ENCODE peak calls at places on chromosomes 6 and 20, in five cellular contexts. One of them, this sample, is unnamed.

GRCh38 chr6:97095466-97095865 is 170.9 kb downstream of the KLHL32 start:
- DNase-seq in MM.1S: no peak
- DNase-seq in HCT116: no peak
- DNase-seq in neural progenitor cell: no peak
- DNase-seq in PC-3: peak
- DNase-seq in this sample: peak

GRCh38 chr6:3748208-3748701 is 3.3 kb downstream of the PXDC1 start:
- DNase-seq in MM.1S: peak
- DNase-seq in HCT116: peak
- DNase-seq in PC-3: peak
- DNase-seq in neural progenitor cell: peak
- DNase-seq in this sample: peak

GRCh38 chr20:50562262-50562701 is 52.1 kb downstream of the PTPN1 start:
- DNase-seq in PC-3: no peak
- DNase-seq in neural progenitor cell: no peak
- DNase-seq in MM.1S: no peak
- DNase-seq in HCT116: no peak
- DNase-seq in this sample: no peak

GRCh38 chr20:6277661-6278060 is 154.8 kb upstream of the FERMT1 start:
- DNase-seq in HCT116: no peak
- DNase-seq in MM.1S: no peak
- DNase-seq in neural progenitor cell: no peak
- DNase-seq in PC-3: no peak
- DNase-seq in this sample: no peak

GRCh38 chr6:4074478-4075235 is 4.3 kb downstream of the FAM217A start:
- DNase-seq in MM.1S: no peak
- DNase-seq in PC-3: no peak
- DNase-seq in neural progenitor cell: no peak
- DNase-seq in HCT116: no peak
- DNase-seq in this sample: no peak

GRCh38 chr6:87784690-87785089 is 82.7 kb upstream of the AKIRIN2 start:
- DNase-seq in MM.1S: no peak
- DNase-seq in HCT116: no peak
- DNase-seq in neural progenitor cell: no peak
- DNase-seq in PC-3: no peak
- DNase-seq in this sample: no peak

GRCh38 chr6:5422321-5422915 is 161.1 kb downstream of the FARS2 start:
- DNase-seq in neural progenitor cell: peak
- DNase-seq in HCT116: peak
- DNase-seq in PC-3: peak
- DNase-seq in MM.1S: no peak
- DNase-seq in this sample: peak

GRCh38 chr6:163529605-163530004 is 115.1 kb downstream of the QKI start:
- DNase-seq in HCT116: no peak
- DNase-seq in PC-3: peak
- DNase-seq in neural progenitor cell: no peak
- DNase-seq in MM.1S: no peak
- DNase-seq in this sample: peak

GRCh38 chr20:17518339-17519052 is 12.7 kb downstream of the BFSP1 start:
- DNase-seq in MM.1S: no peak
- DNase-seq in neural progenitor cell: peak
- DNase-seq in HCT116: no peak
- DNase-seq in PC-3: no peak
- DNase-seq in this sample: peak

GRCh38 chr20:23349338-23350006 is 1.1 kb upstream of the NXT1 start:
- DNase-seq in neural progenitor cell: peak
- DNase-seq in MM.1S: no peak
- DNase-seq in HCT116: no peak
- DNase-seq in PC-3: peak
- DNase-seq in this sample: no peak

GRCh38 chr6:144689503-144690040 is 404.4 kb downstream of the UTRN start:
- DNase-seq in PC-3: no peak
- DNase-seq in MM.1S: no peak
- DNase-seq in neural progenitor cell: no peak
- DNase-seq in HCT116: no peak
- DNase-seq in this sample: no peak

GRCh38 chr6:162750776-162751175 is 23.0 kb downstream of the PACRG start:
- DNase-seq in HCT116: no peak
- DNase-seq in PC-3: peak
- DNase-seq in neural progenitor cell: no peak
- DNase-seq in MM.1S: no peak
- DNase-seq in this sample: peak

GRCh38 chr20:5040345-5040744 is 39.0 kb upstream of the SLC23A2 start:
- DNase-seq in neural progenitor cell: no peak
- DNase-seq in MM.1S: no peak
- DNase-seq in PC-3: no peak
- DNase-seq in HCT116: no peak
- DNase-seq in this sample: no peak

GRCh38 chr6:148840256-148840655 is 93.4 kb downstream of the UST start:
- DNase-seq in PC-3: peak
- DNase-seq in HCT116: no peak
- DNase-seq in neural progenitor cell: no peak
- DNase-seq in MM.1S: no peak
- DNase-seq in this sample: no peak

GRCh38 chr6:148837941-148838340 is 91.1 kb downstream of the UST start:
- DNase-seq in MM.1S: no peak
- DNase-seq in HCT116: no peak
- DNase-seq in neural progenitor cell: no peak
- DNase-seq in PC-3: peak
- DNase-seq in this sample: no peak

GRCh38 chr6:148836751-148837150 is 89.9 kb downstream of the UST start:
- DNase-seq in neural progenitor cell: no peak
- DNase-seq in PC-3: peak
- DNase-seq in HCT116: no peak
- DNase-seq in MM.1S: no peak
- DNase-seq in this sample: peak

GRCh38 chr6:148839044-148839443 is 92.2 kb downstream of the UST start:
- DNase-seq in HCT116: no peak
- DNase-seq in neural progenitor cell: no peak
- DNase-seq in PC-3: no peak
- DNase-seq in MM.1S: no peak
- DNase-seq in this sample: no peak

GRCh38 chr6:148835920-148836441 is 89.2 kb downstream of the UST start:
- DNase-seq in PC-3: peak
- DNase-seq in HCT116: no peak
- DNase-seq in neural progenitor cell: no peak
- DNase-seq in MM.1S: no peak
- DNase-seq in this sample: peak
- TF ChIP-seq EZH2phosphoT487 in PC-3: no peak
- TF ChIP-seq EZH2phosphoT487 in HCT116: no peak
- TF ChIP-seq EZH2phosphoT487 in neural progenitor cell: no peak
- TF ChIP-seq EZH2phosphoT487 in MM.1S: no peak
- TF ChIP-seq EZH2phosphoT487 in this sample: no peak

GRCh38 chr20:62899633-62900051 is 26.7 kb downstream of the DIDO1 start:
- DNase-seq in neural progenitor cell: peak
- DNase-seq in HCT116: no peak
- DNase-seq in PC-3: no peak
- DNase-seq in MM.1S: no peak
- DNase-seq in this sample: peak
- TF ChIP-seq EZH2phosphoT487 in neural progenitor cell: no peak
- TF ChIP-seq EZH2phosphoT487 in HCT116: no peak
- TF ChIP-seq EZH2phosphoT487 in PC-3: no peak
- TF ChIP-seq EZH2phosphoT487 in MM.1S: no peak
- TF ChIP-seq EZH2phosphoT487 in this sample: no peak

GRCh38 chr6:169831450-169832246 is 80.2 kb downstream of the ERMARD start:
- DNase-seq in neural progenitor cell: peak
- DNase-seq in PC-3: peak
- DNase-seq in MM.1S: no peak
- DNase-seq in HCT116: peak
- DNase-seq in this sample: peak

GRCh38 chr6:169829786-169830185 is 78.4 kb downstream of the ERMARD start:
- DNase-seq in HCT116: no peak
- DNase-seq in PC-3: peak
- DNase-seq in neural progenitor cell: no peak
- DNase-seq in MM.1S: no peak
- DNase-seq in this sample: no peak

GRCh38 chr6:169833258-169833794 is 81.9 kb downstream of the ERMARD start:
- DNase-seq in MM.1S: no peak
- DNase-seq in PC-3: no peak
- DNase-seq in neural progenitor cell: no peak
- DNase-seq in HCT116: no peak
- DNase-seq in this sample: peak

GRCh38 chr6:169830876-169831275 is 79.5 kb downstream of the ERMARD start:
- DNase-seq in neural progenitor cell: no peak
- DNase-seq in HCT116: no peak
- DNase-seq in MM.1S: no peak
- DNase-seq in PC-3: peak
- DNase-seq in this sample: no peak

DNA sequence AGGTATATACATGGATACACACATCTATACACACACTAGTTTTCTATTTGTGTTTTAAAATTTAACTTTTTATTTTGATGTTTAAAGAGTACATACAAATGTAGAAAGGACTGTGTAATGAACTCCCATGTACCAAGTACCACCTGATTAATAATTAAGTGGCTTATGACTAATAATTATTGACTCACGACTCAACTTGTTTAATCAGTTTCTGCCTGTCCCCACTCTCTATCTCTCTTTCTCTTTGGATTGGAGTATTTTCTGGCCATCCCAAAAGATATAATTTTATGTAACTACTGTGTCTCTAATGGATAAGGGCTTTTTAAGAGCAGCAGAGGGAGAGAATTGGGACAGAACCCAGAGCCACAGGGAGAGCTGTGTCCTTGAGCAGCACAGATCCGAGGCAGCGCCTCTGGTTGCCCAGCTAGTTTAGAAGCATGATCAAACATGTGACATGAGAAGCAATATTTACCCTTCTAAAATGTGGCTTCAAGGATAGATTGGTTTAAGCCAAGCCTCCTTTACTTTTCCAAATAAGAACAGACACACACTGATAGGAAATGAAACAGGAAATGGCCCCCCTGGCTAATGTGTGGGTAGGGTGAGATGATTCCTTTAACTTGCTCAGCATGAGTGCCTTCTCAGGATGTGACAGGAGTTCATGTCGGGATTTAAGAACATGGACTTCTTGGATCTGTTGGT is 81.0 kb downstream of the ERMARD start:
- DNase-seq in neural progenitor cell: no peak
- DNase-seq in MM.1S: no peak
- DNase-seq in HCT116: no peak
- DNase-seq in PC-3: peak
- DNase-seq in this sample: no peak
- TF ChIP-seq EZH2phosphoT487 in neural progenitor cell: no peak
- TF ChIP-seq EZH2phosphoT487 in MM.1S: no peak
- TF ChIP-seq EZH2phosphoT487 in HCT116: no peak
- TF ChIP-seq EZH2phosphoT487 in PC-3: no peak
- TF ChIP-seq EZH2phosphoT487 in this sample: no peak

DNA sequence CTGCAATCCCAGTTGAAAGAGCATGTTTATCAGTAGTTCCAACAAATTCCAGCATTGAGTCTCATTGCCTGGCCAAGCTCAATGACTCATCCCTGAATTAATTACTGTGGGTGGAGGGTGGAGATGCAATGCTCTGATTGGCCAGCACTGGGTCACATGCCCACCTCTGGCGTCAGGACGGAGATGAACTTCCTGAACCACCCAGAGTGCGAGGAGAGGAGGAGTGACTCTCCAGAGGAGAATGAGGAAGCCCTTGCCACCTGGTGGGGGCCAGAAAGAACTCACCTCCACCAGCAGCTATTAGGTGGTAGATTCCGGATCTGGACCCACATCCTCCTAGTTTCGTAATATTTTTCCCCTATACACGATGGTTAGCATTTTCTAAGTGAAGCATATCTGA is 283.9 kb downstream of the TBC1D7 start:
- DNase-seq in PC-3: no peak
- DNase-seq in neural progenitor cell: no peak
- DNase-seq in MM.1S: no peak
- DNase-seq in HCT116: peak
- DNase-seq in this sample: peak
- TF ChIP-seq EZH2phosphoT487 in PC-3: no peak
- TF ChIP-seq EZH2phosphoT487 in neural progenitor cell: no peak
- TF ChIP-seq EZH2phosphoT487 in MM.1S: no peak
- TF ChIP-seq EZH2phosphoT487 in HCT116: no peak
- TF ChIP-seq EZH2phosphoT487 in this sample: no peak

DNA sequence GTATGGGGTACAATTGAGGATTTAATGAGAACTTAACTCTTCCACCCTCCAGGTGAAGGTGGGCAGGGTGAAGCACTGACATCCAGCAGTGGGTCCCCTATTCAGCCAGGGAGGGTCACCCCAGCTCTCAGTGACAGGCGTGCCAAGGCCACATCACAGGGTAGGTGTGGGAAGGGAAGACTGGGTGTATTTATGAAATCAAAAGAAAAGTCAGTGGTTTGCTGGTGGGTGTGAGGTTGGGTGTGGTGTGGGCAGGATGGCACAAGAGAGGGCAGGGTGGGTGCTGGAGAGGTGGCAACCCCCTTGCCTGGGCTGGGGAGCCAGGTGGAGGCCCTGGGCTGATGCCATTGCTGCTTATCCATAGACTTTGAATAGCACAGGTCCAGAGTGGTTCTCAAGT is 16.6 kb downstream of the SYNDIG1 start:
- DNase-seq in HCT116: no peak
- DNase-seq in neural progenitor cell: no peak
- DNase-seq in MM.1S: no peak
- DNase-seq in PC-3: no peak
- DNase-seq in this sample: no peak
- TF ChIP-seq EZH2phosphoT487 in HCT116: no peak
- TF ChIP-seq EZH2phosphoT487 in neural progenitor cell: no peak
- TF ChIP-seq EZH2phosphoT487 in MM.1S: no peak
- TF ChIP-seq EZH2phosphoT487 in PC-3: no peak
- TF ChIP-seq EZH2phosphoT487 in this sample: no peak

GRCh38 chr6:45947807-45948206 is 67.9 kb downstream of the CLIC5 start:
- DNase-seq in neural progenitor cell: no peak
- DNase-seq in HCT116: no peak
- DNase-seq in PC-3: no peak
- DNase-seq in MM.1S: no peak
- DNase-seq in this sample: no peak

GRCh38 chr6:45942953-45943352 is 72.7 kb downstream of the CLIC5 start:
- DNase-seq in MM.1S: no peak
- DNase-seq in HCT116: no peak
- DNase-seq in PC-3: no peak
- DNase-seq in neural progenitor cell: no peak
- DNase-seq in this sample: no peak

GRCh38 chr6:45946352-45946751 is 69.3 kb downstream of the CLIC5 start:
- DNase-seq in MM.1S: no peak
- DNase-seq in PC-3: peak
- DNase-seq in HCT116: no peak
- DNase-seq in neural progenitor cell: peak
- DNase-seq in this sample: peak

GRCh38 chr6:45949256-45949655 is 66.4 kb downstream of the CLIC5 start:
- DNase-seq in MM.1S: no peak
- DNase-seq in neural progenitor cell: no peak
- DNase-seq in HCT116: no peak
- DNase-seq in PC-3: peak
- DNase-seq in this sample: no peak

DNA sequence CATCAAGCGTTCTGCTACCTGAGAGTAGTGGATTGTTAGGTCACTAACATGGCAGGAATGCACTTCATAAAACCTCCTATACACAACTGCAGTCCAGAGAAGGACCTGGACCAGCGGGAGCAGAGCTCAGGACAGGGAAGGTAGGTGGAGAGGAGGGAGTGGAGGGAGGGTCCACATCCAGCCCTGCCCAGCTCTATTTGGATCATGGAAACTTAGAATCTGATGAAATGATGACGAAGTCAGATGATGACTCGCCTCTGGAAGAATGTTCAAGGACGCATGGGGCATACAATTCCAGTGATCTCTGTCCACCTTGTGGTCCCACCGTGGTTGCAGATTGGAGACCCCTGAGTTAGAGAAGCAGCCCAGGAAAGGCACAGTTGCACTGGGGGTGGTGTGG is 68.8 kb downstream of the CLIC5 start:
- DNase-seq in PC-3: no peak
- DNase-seq in HCT116: no peak
- DNase-seq in neural progenitor cell: no peak
- DNase-seq in MM.1S: no peak
- DNase-seq in this sample: peak
- TF ChIP-seq EZH2phosphoT487 in PC-3: no peak
- TF ChIP-seq EZH2phosphoT487 in HCT116: no peak
- TF ChIP-seq EZH2phosphoT487 in neural progenitor cell: no peak
- TF ChIP-seq EZH2phosphoT487 in MM.1S: no peak
- TF ChIP-seq EZH2phosphoT487 in this sample: no peak

This sample was measured in GM23248.